ENCODE peak calls at places on chromosomes 1 and 21, in five cellular contexts. K is activated CD4-positive, alpha-beta T cell treated with anti-CD3 and anti-CD28 coated beads, Interleukin-2, amount 50 U/mL, for 1 hour; I is Peyer's patch; U is CD8-positive, alpha-beta T cell; W is NCI-H1092. J is an unnamed sample.

GRCh38 chr21:43881918-43882317 is 16.9 kb downstream of the AGPAT3 start:
- DNase-seq in K (no peak), I (peak; percentile 32), W (no peak), U (no peak), J (no peak)

GRCh38 chr1:107430540-107431228 is 289.8 kb downstream of the NTNG1 start:
- DNase-seq in W (no peak), U (no peak), I (no peak), K (no peak), J (no peak)

GRCh38 chr1:26666855-26667254 is 29.0 kb upstream of the ARID1A start:
- DNase-seq in K (no peak), W (no peak), I (no peak), U (no peak), J (no peak)

GRCh38 chr1:150516616-150517015 is 1.1 kb downstream of the FALEC start:
- DNase-seq in I (no peak), W (no peak), U (no peak), K (no peak), J (no peak)

GRCh38 chr21:33189237-33189636 is 40.5 kb upstream of the IFNAR2 start:
- DNase-seq in W (no peak), I (no peak), U (no peak), K (no peak), J (no peak)

GRCh38 chr21:45530423-45531113 is 11.7 kb downstream of the SLC19A1 start:
- DNase-seq in W (no peak), I (peak; percentile 47), K (no peak), U (no peak), J (no peak)

GRCh38 chr1:203215573-203215972 is 13.9 kb downstream of the CHIT1 start:
- DNase-seq in K (no peak), I (no peak), U (no peak), W (no peak), J (no peak)

GRCh38 chr1:1432951-1433803 is 2.3 kb upstream of the VWA1 start:
- DNase-seq in I (peak; percentile 90), U (no peak), K (no peak), W (no peak), J (no peak)

GRCh38 chr1:207268753-207269511 is 52.5 kb upstream of the CD55 start:
- DNase-seq in K (no peak), U (no peak), I (no peak), W (no peak), J (no peak)

GRCh38 chr1:14572861-14573260 is 25.6 kb upstream of the KAZN start:
- DNase-seq in W (no peak), K (no peak), U (no peak), I (no peak), J (no peak)